ENCODE peak calls at places on chromosomes 7 and 10, in nine cellular contexts. F is H1, W is stomach, B is HCT116, K is right lobe of liver, G is tibial nerve, X is IMR-90, Q is gastrocnemius medialis, N is adrenal gland. P is an unnamed sample.
A peak's percentile ranks its signal among the peaks of the same experiment; 100 is the strongest.

GRCh38 chr7:17325364-17325763 is 26.9 kb downstream of the AHR start:
- DNase-seq in F (no peak), W (no peak), B (no peak), K (no peak), G (no peak), X (peak; percentile 19), Q (no peak), N (no peak), P (no peak)

GRCh38 chr10:116183733-116184447 is 89.1 kb downstream of the GFRA1 start:
- DNase-seq in F (peak; percentile 10), W (no peak), B (no peak), K (no peak), G (no peak), X (peak; percentile 29), Q (no peak), N (peak; percentile 76), P (no peak)

GRCh38 chr10:70381491-70382421 is 669 bp downstream of the LRRC20 start:
- DNase-seq in F (no peak), W (peak; percentile 39), B (no peak), K (peak; percentile 53), G (no peak), X (peak; percentile 13), Q (peak; percentile 91), N (peak; percentile 39), P (no peak)

GRCh38 chr7:46651561-46652088 is 730.6 kb upstream of the IGFBP3 start:
- DNase-seq in F (no peak), W (peak; percentile 45), B (peak; percentile 47), K (no peak), G (no peak), X (no peak), Q (no peak), N (no peak), P (no peak)

GRCh38 chr10:44962870-44963738 is 3.5 kb downstream of the RASSF4 start:
- DNase-seq in F (no peak), W (no peak), B (no peak), K (peak; percentile 31), G (peak; percentile 4), X (no peak), Q (peak; percentile 88), N (no peak), P (no peak)

GRCh38 chr10:102850025-102850518 is 4.0 kb upstream of the BORCS7 start:
- DNase-seq in F (no peak), W (no peak), B (no peak), K (peak; percentile 86), G (no peak), X (no peak), Q (no peak), N (peak; percentile 40), P (no peak)

GRCh38 chr7:10973942-10974716 is 457 bp downstream of the PHF14 start:
- DNase-seq in F (no peak), W (peak; percentile 28), B (no peak), K (no peak), G (peak; percentile 5), X (peak; percentile 44), Q (peak; percentile 23), N (peak; percentile 46), P (no peak)

GRCh38 chr10:32971536-32972091 is 13.6 kb upstream of the ITGB1 start:
- DNase-seq in F (no peak), W (peak; percentile 36), B (no peak), K (no peak), G (no peak), X (no peak), Q (no peak), N (no peak), P (no peak)

GRCh38 chr10:54800677-54801480 is at the start of gene PCDH15:
- DNase-seq in F (peak; percentile 15), W (no peak), B (no peak), K (no peak), G (no peak), X (no peak), Q (no peak), N (peak; percentile 8), P (no peak)

GRCh38 chr10:4352566-4352961 is 473.4 kb upstream of the AKR1E2 start:
- DNase-seq in F (no peak), W (no peak), B (no peak), K (no peak), G (peak; percentile 68), X (no peak), Q (peak; percentile 51), N (no peak), P (no peak)

GRCh38 chr7:54932818-54933543 is 85.8 kb upstream of the EGFR start:
- DNase-seq in F (peak; percentile 21), W (peak; percentile 69), B (peak; percentile 28), K (peak; percentile 71), G (peak; percentile 9), X (peak; percentile 66), Q (peak; percentile 35), N (peak; percentile 82), P (no peak)

GRCh38 chr7:82595176-82595575 is 151.6 kb upstream of the CACNA2D1 start:
- DNase-seq in F (no peak), W (no peak), B (no peak), K (no peak), G (no peak), X (no peak), Q (no peak), N (no peak), P (no peak)

GRCh38 chr7:114575098-114575497 is 160.5 kb downstream of the FOXP2 start:
- DNase-seq in F (no peak), W (no peak), B (no peak), K (no peak), G (no peak), X (no peak), Q (no peak), N (no peak), P (no peak)

GRCh38 chr10:14839305-14839695 is 1.2 kb downstream of the HSPA14 start:
- DNase-seq in F (no peak), W (no peak), B (no peak), K (no peak), G (no peak), X (no peak), Q (no peak), N (no peak), P (no peak)

GRCh38 chr7:29327455-29327854 is 132.9 kb downstream of the CHN2 start:
- DNase-seq in F (no peak), W (no peak), B (no peak), K (no peak), G (no peak), X (no peak), Q (no peak), N (no peak), P (no peak)

GRCh38 chr10:36441557-36441956 is 683.8 kb upstream of the ANKRD30A start:
- DNase-seq in F (no peak), W (no peak), B (no peak), K (no peak), G (no peak), X (no peak), Q (no peak), N (no peak), P (no peak)

GRCh38 chr10:24435374-24435773 is 226.4 kb downstream of the KIAA1217 start:
- DNase-seq in F (no peak), W (no peak), B (no peak), K (no peak), G (no peak), X (peak; percentile 85), Q (no peak), N (peak; percentile 29), P (no peak)

GRCh38 chr7:155764432-155764798 is 47.8 kb downstream of the SHH start:
- DNase-seq in F (no peak), W (no peak), B (no peak), K (no peak), G (no peak), X (no peak), Q (no peak), N (peak; percentile 30), P (no peak)

GRCh38 chr7:362416-363096 is 72.6 kb downstream of the FOXL3 start:
- DNase-seq in F (no peak), W (no peak), B (no peak), K (no peak), G (no peak), X (peak; percentile 4), Q (no peak), N (peak; percentile 27), P (no peak)
- TF ChIP-seq CTCF in F (no peak), W (no peak), B (no peak), K (no peak), G (no peak), X (no peak), Q (no peak), N (no peak), P (no peak)

GRCh38 chr7:9870674-9871073 is 1103.0 kb upstream of the PHF14 start:
- DNase-seq in F (no peak), W (no peak), B (no peak), K (peak; percentile 49), G (no peak), X (no peak), Q (no peak), N (no peak), P (no peak)

GRCh38 chr7:9863542-9863941 is 1110.1 kb upstream of the PHF14 start:
- DNase-seq in F (no peak), W (no peak), B (no peak), K (peak; percentile 63), G (no peak), X (no peak), Q (no peak), N (no peak), P (no peak)

GRCh38 chr7:9869566-9869965 is 1104.1 kb upstream of the PHF14 start:
- DNase-seq in F (no peak), W (no peak), B (no peak), K (no peak), G (no peak), X (no peak), Q (no peak), N (no peak), P (no peak)

GRCh38 chr7:9874182-9874581 is 1099.5 kb upstream of the PHF14 start:
- DNase-seq in F (no peak), W (no peak), B (no peak), K (no peak), G (no peak), X (no peak), Q (no peak), N (no peak), P (no peak)

DNA sequence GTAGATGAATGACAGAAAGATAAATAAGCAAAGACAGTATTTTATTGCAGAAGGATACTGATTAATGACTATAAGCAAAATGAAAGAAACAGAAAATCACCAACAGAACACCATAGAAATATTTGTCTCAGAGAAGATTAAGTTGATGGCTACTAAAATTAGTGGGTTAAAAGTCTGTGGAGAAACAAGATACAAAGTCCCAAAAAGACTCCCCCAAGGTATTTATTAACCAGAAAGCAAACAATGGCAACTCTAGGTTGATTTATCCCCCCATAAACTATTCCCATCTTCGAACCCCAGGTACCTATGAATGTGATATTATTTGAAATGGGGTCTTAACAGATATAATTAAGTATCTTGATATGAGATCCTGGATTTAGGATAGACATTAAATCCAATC is 1104.5 kb upstream of the PHF14 start:
- DNase-seq in F (no peak), W (no peak), B (no peak), K (no peak), G (no peak), X (no peak), Q (no peak), N (no peak), P (no peak)
- TF ChIP-seq POLR2A in F (no peak), W (no peak), B (no peak), K (no peak), G (no peak), X (no peak), Q (no peak), N (no peak), P (no peak)

GRCh38 chr7:25672476-25672875 is 444.2 kb upstream of the NPVF start:
- DNase-seq in F (no peak), W (no peak), B (no peak), K (no peak), G (no peak), X (no peak), Q (no peak), N (no peak), P (no peak)
- TF ChIP-seq CTCF in F (no peak), W (no peak), B (no peak), K (no peak), G (no peak), X (no peak), Q (no peak), N (no peak), P (no peak)

GRCh38 chr7:100080895-100081534 is 508 bp downstream of the ZNF3 start:
- DNase-seq in F (no peak), W (no peak), B (no peak), K (peak; percentile 77), G (no peak), X (peak; percentile 56), Q (no peak), N (peak; percentile 37), P (no peak)
- TF ChIP-seq POLR2A in F (no peak), W (no peak), B (no peak), K (no peak), G (no peak), X (no peak), Q (no peak), N (no peak), P (no peak)